ENCODE peak calls at places on chromosomes 2 and 18, in four cellular contexts. V, A, T and Z are unnamed samples.

GRCh38 chr2:239249781-239250180 is 151.0 kb downstream of the HDAC4 start:
- DNase-seq in V (no peak), A (peak), T (no peak), Z (no peak)

GRCh38 chr2:54240515-54241219 is 15.4 kb downstream of the TSPYL6 start:
- DNase-seq in V (no peak), A (no peak), T (no peak), Z (no peak)

GRCh38 chr2:129587426-129588064 is 391.9 kb upstream of the RAB6C start:
- DNase-seq in V (no peak), A (no peak), T (no peak), Z (no peak)

GRCh38 chr2:204705243-204705971 is 160.1 kb downstream of the PARD3B start:
- DNase-seq in V (no peak), A (no peak), T (no peak), Z (no peak)

GRCh38 chr2:70516596-70516995 is 37.0 kb downstream of the TGFA start:
- DNase-seq in V (no peak), A (no peak), T (peak), Z (no peak)

GRCh38 chr18:7319161-7319560 is 88.3 kb downstream of the LRRC30 start:
- DNase-seq in V (no peak), A (no peak), T (no peak), Z (no peak)

GRCh38 chr2:28991021-28991420 is 9.9 kb downstream of the TOGARAM2 start:
- DNase-seq in V (peak), A (no peak), T (no peak), Z (no peak)

GRCh38 chr2:9112079-9112721 is 94.4 kb upstream of the ASAP2 start:
- DNase-seq in V (peak), A (no peak), T (peak), Z (peak)

GRCh38 chr2:238511614-238511950 is 84.9 kb downstream of the ASB1 start:
- DNase-seq in V (no peak), A (no peak), T (no peak), Z (no peak)

GRCh38 chr2:207875473-207876212 is 105.9 kb upstream of the FZD5 start:
- DNase-seq in V (no peak), A (no peak), T (no peak), Z (no peak)

GRCh38 chr2:55965966-55966365 is 42.4 kb upstream of the EFEMP1 start:
- DNase-seq in V (no peak), A (peak), T (no peak), Z (no peak)

GRCh38 chr2:10981461-10981860 is 69.7 kb downstream of the KCNF1 start:
- DNase-seq in V (no peak), A (no peak), T (no peak), Z (no peak)

GRCh38 chr2:30456106-30456505 is 9.1 kb downstream of the LCLAT1 start:
- DNase-seq in V (no peak), A (no peak), T (no peak), Z (no peak)

GRCh38 chr18:7896164-7896563 is 329.0 kb downstream of the PTPRM start:
- DNase-seq in V (no peak), A (no peak), T (no peak), Z (no peak)

GRCh38 chr2:165294912-165295311 is 55.7 kb downstream of the SCN2A start:
- DNase-seq in V (no peak), A (no peak), T (no peak), Z (no peak)

GRCh38 chr2:25381502-25381901 is 39.8 kb upstream of the DNMT3A start:
- DNase-seq in V (no peak), A (no peak), T (no peak), Z (no peak)

GRCh38 chr2:228268756-228269155 is 87.3 kb upstream of the SPHKAP start:
- DNase-seq in V (no peak), A (no peak), T (no peak), Z (no peak)

GRCh38 chr2:233061591-233062446 is 1.7 kb downstream of the INPP5D start:
- DNase-seq in V (no peak), A (peak), T (no peak), Z (no peak)

GRCh38 chr18:50313031-50313607 is 25.6 kb upstream of the CXXC1 start:
- DNase-seq in V (no peak), A (no peak), T (no peak), Z (no peak)

GRCh38 chr2:104768694-104769093 is 85.2 kb upstream of the POU3F3 start:
- DNase-seq in V (no peak), A (no peak), T (no peak), Z (no peak)

GRCh38 chr2:238986491-238987351 is 138.8 kb downstream of the TWIST2 start:
- DNase-seq in V (no peak), A (no peak), T (no peak), Z (no peak)

GRCh38 chr2:166451451-166451850 is 42.6 kb downstream of the SCN7A start:
- DNase-seq in V (no peak), A (no peak), T (peak), Z (no peak)

GRCh38 chr2:17652681-17653080 is 100.9 kb downstream of the SMC6 start:
- DNase-seq in V (no peak), A (no peak), T (no peak), Z (no peak)

GRCh38 chr2:225310745-225311144 is 88.8 kb upstream of the NYAP2 start:
- DNase-seq in V (no peak), A (no peak), T (no peak), Z (no peak)

GRCh38 chr2:106144621-106145331 is 49.3 kb downstream of the UXS1 start:
- DNase-seq in V (no peak), A (no peak), T (no peak), Z (no peak)

GRCh38 chr2:179020156-179020750 is 29.7 kb downstream of the CCDC141 start:
- DNase-seq in V (no peak), A (peak), T (peak), Z (peak)
- TF ChIP-seq CTCF in V (peak), A (peak), T (peak), Z (peak)

GRCh38 chr2:159557437-159558034 is 58.8 kb downstream of the BAZ2B start:
- DNase-seq in V (no peak), A (peak), T (peak), Z (peak)
- TF ChIP-seq CTCF in V (peak), A (no peak), T (peak), Z (no peak)

DNA sequence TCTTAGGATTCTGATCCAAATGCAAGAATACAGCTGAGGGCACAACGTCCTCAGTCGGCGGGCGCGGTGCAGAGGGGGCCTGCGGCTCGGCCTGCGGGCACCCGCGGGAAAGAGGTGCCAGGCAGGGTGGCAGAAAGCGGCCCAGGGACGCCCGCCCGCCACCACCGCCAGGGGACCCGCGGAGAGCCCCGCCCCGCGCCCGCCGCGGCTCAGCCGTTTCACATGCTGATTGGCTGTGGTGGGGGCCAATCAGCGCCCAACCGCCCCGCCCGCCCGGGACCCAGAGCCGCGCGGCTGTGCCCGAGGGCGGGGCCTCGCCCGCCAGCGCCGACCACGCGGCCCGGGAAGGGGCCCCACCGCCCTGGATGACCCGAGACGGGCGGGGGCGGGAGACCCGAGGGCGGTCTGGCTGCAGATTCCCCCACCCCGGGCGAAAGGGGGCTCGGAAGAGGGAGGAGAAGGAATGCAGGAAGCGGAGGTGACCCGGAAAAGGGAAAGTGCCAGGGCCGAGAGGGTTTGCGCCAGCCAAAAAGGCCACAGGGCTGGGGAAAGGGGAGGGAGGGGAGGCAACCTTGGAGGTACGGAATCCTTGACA is 8.0 kb downstream of the IRS1 start:
- DNase-seq in V (no peak), A (peak), T (peak), Z (peak)
- TF ChIP-seq CTCF in V (no peak), A (peak), T (peak), Z (peak)

DNA sequence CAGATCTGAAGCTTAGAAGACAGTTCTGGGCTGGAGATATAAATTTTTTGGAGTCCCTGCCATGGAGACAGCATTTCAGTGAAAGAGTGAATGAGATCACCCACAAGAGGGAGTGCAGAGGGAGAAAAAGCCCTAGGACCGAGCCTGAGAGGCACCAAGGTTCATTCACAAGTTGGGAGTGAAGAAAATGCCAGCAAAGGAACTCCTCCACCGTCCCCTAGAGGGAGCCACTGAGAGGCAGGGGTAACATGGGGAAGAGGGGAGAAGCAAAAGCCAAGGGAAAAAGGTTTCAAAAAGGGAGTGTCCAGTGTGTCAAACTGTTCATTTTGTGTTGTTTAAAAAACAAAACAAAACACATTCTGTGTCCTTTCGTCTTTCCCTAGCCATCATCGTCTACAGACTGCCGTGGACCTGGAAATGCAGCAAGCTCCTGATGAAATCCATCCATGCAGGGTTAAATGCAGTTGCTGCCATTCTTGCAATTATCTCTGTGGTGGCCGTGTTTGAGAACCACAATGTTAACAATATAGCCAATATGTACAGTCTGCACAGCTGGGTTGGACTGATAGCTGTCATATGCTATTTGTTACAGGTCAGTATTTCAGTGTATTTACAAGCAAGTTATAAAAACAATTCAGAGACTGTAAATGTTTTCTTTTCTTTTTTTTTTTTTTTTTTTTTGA is 19.1 kb downstream of the CYBRD1 start:
- DNase-seq in V (no peak), A (no peak), T (no peak), Z (peak)
- TF ChIP-seq CTCF in V (peak), A (peak), T (peak), Z (no peak)

DNA sequence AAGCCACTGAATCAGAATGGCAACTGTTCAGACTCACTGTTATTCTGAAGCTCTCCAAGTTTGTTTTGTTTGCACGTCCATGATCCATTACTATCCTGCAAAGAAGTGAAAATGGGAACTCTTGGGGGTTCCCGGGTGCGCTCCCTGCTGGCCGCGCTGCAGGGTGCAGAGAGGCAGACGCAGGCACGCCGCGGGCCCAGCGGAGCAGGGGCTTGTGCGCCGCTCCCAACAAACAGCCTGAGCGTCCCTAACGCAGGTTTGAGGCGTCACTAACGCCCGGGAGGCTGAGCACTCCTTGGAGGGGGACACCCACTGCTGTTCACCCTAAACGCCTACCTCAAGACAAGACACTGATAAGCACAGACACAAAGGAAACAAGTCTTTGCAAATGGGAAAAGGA is 14.3 kb upstream of the PIEZO2 start:
- DNase-seq in V (no peak), A (peak), T (no peak), Z (peak)
- TF ChIP-seq CTCF in V (no peak), A (peak), T (no peak), Z (peak)

GRCh38 chr2:127423880-127424279 is 5.7 kb downstream of the PROC start:
- DNase-seq in V (no peak), A (no peak), T (no peak), Z (no peak)
- TF ChIP-seq CTCF in V (no peak), A (no peak), T (no peak), Z (no peak)